ENCODE peak calls at places on chromosomes 2 and 18, in ten cellular contexts. A is retinal pigment epithelial cell, T is H1, D is tibial artery, M is foreskin fibroblast, E is lower leg skin, R is A549, G is stomach, Z is Calu3, I is progenitor cell of endocrine pancreas. C is an unnamed sample.

GRCh38 chr2:207531024-207531411 is 1.3 kb downstream of the CREB1 start:
- DNase-seq in T (no peak), Z (no peak), M (no peak), A (no peak), G (no peak), I (no peak), E (no peak), R (no peak), D (no peak), C (no peak)

GRCh38 chr2:229601396-229601795 is 113.0 kb downstream of the DNER start:
- DNase-seq in T (no peak), D (no peak), R (no peak), M (peak; percentile 1), E (no peak), I (no peak), Z (no peak), A (no peak), G (no peak), C (no peak)

GRCh38 chr18:49668583-49669290 is 106.9 kb downstream of the LIPG start:
- DNase-seq in R (no peak), M (no peak), D (no peak), G (no peak), E (no peak), A (no peak), Z (no peak), T (no peak), I (no peak), C (no peak)

GRCh38 chr2:100786297-100786658 is 33.7 kb upstream of the NPAS2 start:
- DNase-seq in D (peak; percentile 81), R (peak; percentile 19), A (peak; percentile 96), M (peak; percentile 64), T (no peak), I (no peak), G (peak; percentile 40), Z (peak; percentile 75), E (no peak), C (no peak)

GRCh38 chr2:219739866-219740440 is 112.5 kb downstream of the SLC4A3 start:
- DNase-seq in D (no peak), I (no peak), G (no peak), A (no peak), Z (no peak), M (no peak), E (no peak), R (no peak), T (no peak), C (no peak)

GRCh38 chr2:201235865-201236811 is 24.2 kb upstream of the CASP8 start:
- DNase-seq in T (peak; percentile 56), M (peak; percentile 59), G (no peak), R (no peak), A (no peak), I (no peak), Z (peak; percentile 53), D (peak; percentile 75), E (peak; percentile 88), C (no peak)

GRCh38 chr2:240111253-240111652 is 24.9 kb downstream of the COPS9 start:
- DNase-seq in R (no peak), Z (no peak), E (no peak), A (no peak), T (no peak), D (no peak), I (no peak), G (no peak), M (peak; percentile 7), C (no peak)

GRCh38 chr2:178796079-178796677 is 11.0 kb downstream of the TTN start:
- DNase-seq in Z (no peak), I (no peak), T (no peak), D (no peak), M (peak; percentile 5), A (peak; percentile 15), G (no peak), E (no peak), R (peak; percentile 10), C (no peak)

GRCh38 chr2:112031916-112032582 is 23.0 kb upstream of the TMEM87B start:
- DNase-seq in M (peak; percentile 53), D (no peak), G (no peak), E (no peak), A (no peak), I (no peak), R (no peak), Z (no peak), T (no peak), C (no peak)

GRCh38 chr2:159064446-159065301 is 96.2 kb downstream of the TANC1 start:
- DNase-seq in D (no peak), M (peak; percentile 50), G (no peak), E (no peak), I (no peak), Z (peak; percentile 21), T (no peak), R (no peak), A (no peak), C (no peak)

GRCh38 chr2:170940066-170940465 is 11.0 kb downstream of the GORASP2 start:
- DNase-seq in R (no peak), M (no peak), Z (no peak), T (no peak), G (no peak), A (no peak), E (no peak), I (no peak), D (no peak), C (no peak)

GRCh38 chr2:165863816-165864221 is 69.8 kb upstream of the GALNT3 start:
- DNase-seq in G (no peak), I (no peak), T (no peak), R (no peak), D (no peak), Z (no peak), E (no peak), A (no peak), M (no peak), C (no peak)

GRCh38 chr18:75314117-75314516 is 103.5 kb downstream of the TSHZ1 start:
- DNase-seq in I (no peak), Z (no peak), T (no peak), D (no peak), G (no peak), R (no peak), E (no peak), A (no peak), M (no peak), C (no peak)
- TF ChIP-seq CTCF in I (no peak), Z (no peak), T (peak; percentile 18), D (no peak), G (no peak), R (no peak), E (no peak), A (no peak), M (no peak), C (no peak)

GRCh38 chr18:8081872-8082553 is 514.9 kb downstream of the PTPRM start:
- DNase-seq in M (no peak), Z (no peak), R (no peak), E (no peak), A (no peak), I (no peak), T (no peak), G (no peak), D (no peak), C (no peak)

GRCh38 chr18:8088626-8089025 is 520.6 kb upstream of the RAB12 start:
- DNase-seq in I (no peak), T (no peak), R (no peak), G (no peak), E (no peak), Z (no peak), A (no peak), D (no peak), M (no peak), C (no peak)

GRCh38 chr18:8080092-8080491 is 513.0 kb downstream of the PTPRM start:
- DNase-seq in T (no peak), I (no peak), Z (no peak), D (no peak), R (no peak), A (no peak), E (no peak), G (no peak), M (no peak), C (no peak)

GRCh38 chr18:8081267-8081666 is 514.2 kb downstream of the PTPRM start:
- DNase-seq in Z (no peak), G (no peak), R (no peak), A (no peak), D (no peak), M (no peak), E (no peak), T (no peak), I (no peak), C (no peak)

DNA sequence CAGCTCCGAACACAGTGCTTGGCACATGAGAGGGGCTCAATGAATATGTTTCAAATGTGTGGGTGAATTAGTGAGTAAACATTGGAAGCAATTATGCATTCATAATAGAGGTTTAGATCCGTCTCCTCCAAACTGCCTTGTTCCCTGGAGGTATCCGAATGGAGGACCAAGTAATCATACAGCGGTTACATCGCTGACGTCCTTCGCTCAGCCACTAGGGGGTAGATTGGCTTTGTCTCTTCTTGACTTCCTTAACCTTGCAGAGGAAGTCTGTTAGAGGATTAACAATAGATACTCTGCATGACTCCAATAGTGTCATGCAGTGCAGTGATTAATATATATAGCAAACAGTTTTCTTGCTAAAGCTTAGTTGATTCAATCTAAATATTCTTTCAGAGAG is 517.0 kb downstream of the PTPRM start:
- DNase-seq in M (peak; percentile 24), A (no peak), D (no peak), R (peak; percentile 15), G (no peak), Z (peak; percentile 22), E (no peak), T (peak; percentile 55), I (no peak), C (no peak)
- TF ChIP-seq CTCF in M (peak; percentile 47), A (peak; percentile 65), D (peak; percentile 10), R (peak; percentile 18), G (peak; percentile 24), Z (no peak), E (no peak), T (peak; percentile 83), I (peak; percentile 65), C (no peak)

DNA sequence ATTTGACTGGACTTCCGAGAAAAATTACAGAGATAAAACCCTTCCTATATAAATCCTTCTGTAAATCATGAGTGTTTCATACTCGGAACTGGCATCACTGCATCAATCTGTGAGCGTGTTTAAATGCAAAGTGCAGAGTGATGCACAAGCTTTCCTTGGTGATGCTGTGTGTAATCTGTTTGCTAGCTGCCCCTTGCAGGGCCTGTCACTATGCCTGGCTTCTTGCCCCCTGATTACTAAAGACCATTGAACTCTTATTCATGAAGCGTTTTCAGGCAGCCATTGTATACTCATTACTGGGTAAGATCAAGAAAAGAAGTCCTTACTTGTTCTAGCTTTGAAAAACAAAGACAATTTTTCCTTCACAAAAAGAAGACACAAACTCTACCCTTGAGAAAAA is 266.9 kb upstream of the FANCL start:
- DNase-seq in D (no peak), I (no peak), Z (no peak), E (no peak), M (no peak), T (no peak), G (no peak), R (no peak), A (no peak), C (no peak)
- TF ChIP-seq CTCF in D (no peak), I (no peak), Z (no peak), E (no peak), M (no peak), T (no peak), G (no peak), R (no peak), A (no peak), C (no peak)

DNA sequence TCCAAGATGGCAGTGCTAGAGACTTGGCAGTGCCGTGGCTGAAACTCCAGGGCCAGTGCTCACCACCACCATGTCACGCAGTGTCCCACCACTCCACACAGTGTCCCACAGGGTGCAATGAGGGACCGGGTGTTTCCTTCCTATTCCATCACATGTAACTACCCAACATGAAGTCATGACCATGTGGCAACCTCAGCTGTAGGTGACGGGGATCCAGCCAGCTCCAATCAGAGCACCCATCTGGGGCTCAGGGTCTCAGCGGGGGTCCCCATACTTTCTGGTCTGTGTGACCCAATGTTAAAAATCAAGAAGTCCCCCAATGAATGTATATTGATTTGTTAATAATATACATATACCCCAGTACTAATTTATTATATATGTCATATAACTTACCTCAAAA is 52.1 kb downstream of the PTGR3 start:
- DNase-seq in R (no peak), A (no peak), G (no peak), M (no peak), Z (no peak), E (no peak), I (no peak), D (no peak), T (no peak), C (no peak)
- TF ChIP-seq CTCF in R (no peak), A (no peak), G (no peak), M (no peak), Z (no peak), E (no peak), I (no peak), D (no peak), T (no peak), C (no peak)